ENCODE peak calls at places on chromosomes 11 and 22, in six cellular contexts. One of them, this sample, is unnamed.

GRCh38 chr22:35154937-35155387 is 89.0 kb downstream of the ISX start:
- DNase-seq in SHP77 treated with DMSO at 0.1 percent for 48 hours: no peak
- DNase-seq in breast epithelium: peak; percentile 19
- DNase-seq in activated CD4-positive, alpha-beta memory T cell treated with anti-CD3 and anti-CD28 coated beads for 36 hours: peak; percentile 38
- DNase-seq in LoVo: peak; percentile 55
- DNase-seq in mammary epithelial cell: peak; percentile 45
- DNase-seq in this sample: no peak

GRCh38 chr22:26431151-26431995 is 2.3 kb downstream of the ASPHD2 start:
- DNase-seq in SHP77 treated with DMSO at 0.1 percent for 48 hours: no peak
- DNase-seq in breast epithelium: no peak
- DNase-seq in activated CD4-positive, alpha-beta memory T cell treated with anti-CD3 and anti-CD28 coated beads for 36 hours: no peak
- DNase-seq in LoVo: no peak
- DNase-seq in mammary epithelial cell: no peak
- DNase-seq in this sample: no peak

GRCh38 chr11:12691473-12691872 is 17.3 kb downstream of the TEAD1 start:
- DNase-seq in SHP77 treated with DMSO at 0.1 percent for 48 hours: no peak
- DNase-seq in breast epithelium: no peak
- DNase-seq in activated CD4-positive, alpha-beta memory T cell treated with anti-CD3 and anti-CD28 coated beads for 36 hours: no peak
- DNase-seq in LoVo: no peak
- DNase-seq in mammary epithelial cell: no peak
- DNase-seq in this sample: no peak

GRCh38 chr11:101848262-101848661 is 66.5 kb upstream of the CEP126 start:
- DNase-seq in SHP77 treated with DMSO at 0.1 percent for 48 hours: no peak
- DNase-seq in breast epithelium: no peak
- DNase-seq in activated CD4-positive, alpha-beta memory T cell treated with anti-CD3 and anti-CD28 coated beads for 36 hours: no peak
- DNase-seq in LoVo: no peak
- DNase-seq in mammary epithelial cell: no peak
- DNase-seq in this sample: no peak

GRCh38 chr22:37892566-37893338 is 13.3 kb upstream of the MICALL1 start:
- DNase-seq in SHP77 treated with DMSO at 0.1 percent for 48 hours: no peak
- DNase-seq in breast epithelium: no peak
- DNase-seq in activated CD4-positive, alpha-beta memory T cell treated with anti-CD3 and anti-CD28 coated beads for 36 hours: no peak
- DNase-seq in LoVo: no peak
- DNase-seq in mammary epithelial cell: no peak
- DNase-seq in this sample: no peak

GRCh38 chr11:85826096-85826855 is 15.3 kb upstream of the SYTL2 start:
- DNase-seq in SHP77 treated with DMSO at 0.1 percent for 48 hours: peak; percentile 8
- DNase-seq in breast epithelium: no peak
- DNase-seq in activated CD4-positive, alpha-beta memory T cell treated with anti-CD3 and anti-CD28 coated beads for 36 hours: peak; percentile 41
- DNase-seq in LoVo: peak; percentile 41
- DNase-seq in mammary epithelial cell: peak; percentile 41
- DNase-seq in this sample: no peak

GRCh38 chr11:77821349-77821851 is 456 bp downstream of the AAMDC start:
- DNase-seq in SHP77 treated with DMSO at 0.1 percent for 48 hours: no peak
- DNase-seq in breast epithelium: no peak
- DNase-seq in activated CD4-positive, alpha-beta memory T cell treated with anti-CD3 and anti-CD28 coated beads for 36 hours: peak; percentile 28
- DNase-seq in LoVo: peak; percentile 10
- DNase-seq in mammary epithelial cell: peak; percentile 33
- DNase-seq in this sample: peak; percentile 28

GRCh38 chr22:49462795-49463194 is 364.9 kb downstream of the BRD1 start:
- DNase-seq in SHP77 treated with DMSO at 0.1 percent for 48 hours: no peak
- DNase-seq in breast epithelium: no peak
- DNase-seq in activated CD4-positive, alpha-beta memory T cell treated with anti-CD3 and anti-CD28 coated beads for 36 hours: no peak
- DNase-seq in LoVo: no peak
- DNase-seq in mammary epithelial cell: no peak
- DNase-seq in this sample: no peak

GRCh38 chr22:45317551-45318167 is 7.9 kb downstream of the FAM118A start:
- DNase-seq in SHP77 treated with DMSO at 0.1 percent for 48 hours: peak; percentile 56
- DNase-seq in breast epithelium: peak; percentile 83
- DNase-seq in activated CD4-positive, alpha-beta memory T cell treated with anti-CD3 and anti-CD28 coated beads for 36 hours: peak; percentile 22
- DNase-seq in LoVo: no peak
- DNase-seq in mammary epithelial cell: peak; percentile 70
- DNase-seq in this sample: peak; percentile 31

GRCh38 chr11:134101292-134101691 is 32.4 kb downstream of the JAM3 start:
- DNase-seq in SHP77 treated with DMSO at 0.1 percent for 48 hours: no peak
- DNase-seq in breast epithelium: no peak
- DNase-seq in activated CD4-positive, alpha-beta memory T cell treated with anti-CD3 and anti-CD28 coated beads for 36 hours: no peak
- DNase-seq in LoVo: no peak
- DNase-seq in mammary epithelial cell: no peak
- DNase-seq in this sample: no peak

GRCh38 chr11:720642-721346 is 14.8 kb downstream of the EPS8L2 start:
- DNase-seq in SHP77 treated with DMSO at 0.1 percent for 48 hours: no peak
- DNase-seq in breast epithelium: no peak
- DNase-seq in activated CD4-positive, alpha-beta memory T cell treated with anti-CD3 and anti-CD28 coated beads for 36 hours: peak; percentile 67
- DNase-seq in LoVo: no peak
- DNase-seq in mammary epithelial cell: peak; percentile 22
- DNase-seq in this sample: no peak

GRCh38 chr11:92739020-92739419 is 230.4 kb upstream of the MTNR1B start:
- DNase-seq in SHP77 treated with DMSO at 0.1 percent for 48 hours: no peak
- DNase-seq in breast epithelium: no peak
- DNase-seq in activated CD4-positive, alpha-beta memory T cell treated with anti-CD3 and anti-CD28 coated beads for 36 hours: no peak
- DNase-seq in LoVo: no peak
- DNase-seq in mammary epithelial cell: peak; percentile 6
- DNase-seq in this sample: no peak

GRCh38 chr11:117535201-117535869 is 207.7 kb downstream of the CEP164 start:
- DNase-seq in SHP77 treated with DMSO at 0.1 percent for 48 hours: no peak
- DNase-seq in breast epithelium: peak; percentile 44
- DNase-seq in activated CD4-positive, alpha-beta memory T cell treated with anti-CD3 and anti-CD28 coated beads for 36 hours: no peak
- DNase-seq in LoVo: no peak
- DNase-seq in mammary epithelial cell: no peak
- DNase-seq in this sample: no peak

GRCh38 chr11:62770778-62771143 is 435 bp upstream of the TAF6L start:
- DNase-seq in SHP77 treated with DMSO at 0.1 percent for 48 hours: no peak
- DNase-seq in breast epithelium: no peak
- DNase-seq in activated CD4-positive, alpha-beta memory T cell treated with anti-CD3 and anti-CD28 coated beads for 36 hours: peak; percentile 34
- DNase-seq in LoVo: no peak
- DNase-seq in mammary epithelial cell: no peak
- DNase-seq in this sample: no peak

GRCh38 chr11:80103149-80103859 is 662.5 kb upstream of the TENM4 start:
- DNase-seq in SHP77 treated with DMSO at 0.1 percent for 48 hours: no peak
- DNase-seq in breast epithelium: no peak
- DNase-seq in activated CD4-positive, alpha-beta memory T cell treated with anti-CD3 and anti-CD28 coated beads for 36 hours: no peak
- DNase-seq in LoVo: peak; percentile 58
- DNase-seq in mammary epithelial cell: peak; percentile 86
- DNase-seq in this sample: peak; percentile 95

GRCh38 chr11:7639643-7640025 is 33.7 kb downstream of the CYB5R2 start:
- DNase-seq in SHP77 treated with DMSO at 0.1 percent for 48 hours: no peak
- DNase-seq in breast epithelium: no peak
- DNase-seq in activated CD4-positive, alpha-beta memory T cell treated with anti-CD3 and anti-CD28 coated beads for 36 hours: no peak
- DNase-seq in LoVo: peak; percentile 19
- DNase-seq in mammary epithelial cell: no peak
- DNase-seq in this sample: no peak

GRCh38 chr11:71120346-71120963 is 131.9 kb downstream of the SHANK2 start:
- DNase-seq in SHP77 treated with DMSO at 0.1 percent for 48 hours: no peak
- DNase-seq in breast epithelium: no peak
- DNase-seq in activated CD4-positive, alpha-beta memory T cell treated with anti-CD3 and anti-CD28 coated beads for 36 hours: no peak
- DNase-seq in LoVo: no peak
- DNase-seq in mammary epithelial cell: peak; percentile 48
- DNase-seq in this sample: peak; percentile 21

GRCh38 chr11:4677948-4678347 is 19.7 kb downstream of the OR51E2 start:
- DNase-seq in SHP77 treated with DMSO at 0.1 percent for 48 hours: peak; percentile 90
- DNase-seq in breast epithelium: no peak
- DNase-seq in activated CD4-positive, alpha-beta memory T cell treated with anti-CD3 and anti-CD28 coated beads for 36 hours: no peak
- DNase-seq in LoVo: no peak
- DNase-seq in mammary epithelial cell: no peak
- DNase-seq in this sample: no peak

GRCh38 chr11:102410382-102410784 is 42.2 kb downstream of the TMEM123 start:
- DNase-seq in SHP77 treated with DMSO at 0.1 percent for 48 hours: no peak
- DNase-seq in breast epithelium: no peak
- DNase-seq in activated CD4-positive, alpha-beta memory T cell treated with anti-CD3 and anti-CD28 coated beads for 36 hours: no peak
- DNase-seq in LoVo: no peak
- DNase-seq in mammary epithelial cell: no peak
- DNase-seq in this sample: no peak

GRCh38 chr11:35014352-35014751 is 97.9 kb downstream of the PDHX start:
- DNase-seq in SHP77 treated with DMSO at 0.1 percent for 48 hours: no peak
- DNase-seq in breast epithelium: no peak
- DNase-seq in activated CD4-positive, alpha-beta memory T cell treated with anti-CD3 and anti-CD28 coated beads for 36 hours: no peak
- DNase-seq in LoVo: no peak
- DNase-seq in mammary epithelial cell: no peak
- DNase-seq in this sample: peak; percentile 54

GRCh38 chr11:11620966-11621880 is 582 bp downstream of the GALNT18 start:
- DNase-seq in SHP77 treated with DMSO at 0.1 percent for 48 hours: no peak
- DNase-seq in breast epithelium: no peak
- DNase-seq in activated CD4-positive, alpha-beta memory T cell treated with anti-CD3 and anti-CD28 coated beads for 36 hours: peak; percentile 44
- DNase-seq in LoVo: peak; percentile 2
- DNase-seq in mammary epithelial cell: peak; percentile 58
- DNase-seq in this sample: peak; percentile 32

This sample was measured in foreskin keratinocyte.